ENCODE peak calls at places on chromosomes 6 and 20, in five cellular contexts. A, W, R, U and T are unnamed samples.

GRCh38 chr20:16664031-16664430 is 65.8 kb upstream of the SNRPB2 start:
- DNase-seq in W (no peak), R (no peak), A (no peak), U (no peak), T (no peak)

GRCh38 chr6:159760602-159761057 is 1.2 kb upstream of the ACAT2 start:
- DNase-seq in U (no peak), R (peak), A (peak), W (no peak), T (no peak)

GRCh38 chr20:31566658-31567379 is 38.3 kb upstream of the ID1 start:
- DNase-seq in W (no peak), R (peak), U (no peak), A (no peak), T (no peak)

GRCh38 chr20:56433880-56434255 is 21.8 kb downstream of the CASS4 start:
- DNase-seq in A (peak), R (no peak), W (no peak), U (no peak), T (no peak)

GRCh38 chr20:53146201-53146891 is 174.2 kb downstream of the TSHZ2 start:
- DNase-seq in A (no peak), W (no peak), R (no peak), U (no peak), T (no peak)

GRCh38 chr6:75504902-75505233 is 11.3 kb upstream of the FILIP1 start:
- DNase-seq in U (no peak), A (no peak), R (no peak), W (no peak), T (no peak)

GRCh38 chr6:35500782-35501181 is 3.9 kb upstream of the TEAD3 start:
- DNase-seq in A (no peak), R (no peak), W (no peak), U (no peak), T (no peak)

GRCh38 chr20:17202668-17203067 is 24.2 kb upstream of the PCSK2 start:
- DNase-seq in A (no peak), U (no peak), R (peak), W (no peak), T (no peak)

GRCh38 chr6:146361367-146361924 is 182.2 kb upstream of the RAB32 start:
- DNase-seq in A (peak), U (no peak), W (no peak), R (no peak), T (no peak)

GRCh38 chr6:136658711-136659110 is 108.5 kb upstream of the MAP7 start:
- DNase-seq in W (no peak), R (no peak), U (no peak), A (no peak), T (no peak)

GRCh38 chr6:23349521-23350147 is 776.4 kb upstream of the NRSN1 start:
- DNase-seq in U (no peak), W (no peak), R (no peak), A (peak), T (no peak)

GRCh38 chr20:53130819-53131218 is 158.7 kb downstream of the TSHZ2 start:
- DNase-seq in R (no peak), U (no peak), W (no peak), A (no peak), T (no peak)

GRCh38 chr6:89197141-89197540 is 20.0 kb downstream of the GABRR1 start:
- DNase-seq in W (no peak), U (no peak), R (no peak), A (no peak), T (no peak)

GRCh38 chr20:35260426-35260825 is 17.5 kb downstream of the MMP24OS start:
- DNase-seq in W (no peak), U (no peak), A (no peak), R (no peak), T (no peak)

GRCh38 chr20:37395921-37396519 is 50.1 kb downstream of the SRC start:
- DNase-seq in A (no peak), U (peak), R (peak), W (no peak), T (no peak)

GRCh38 chr20:52432740-52433139 is 241.2 kb upstream of the ZFP64 start:
- DNase-seq in A (no peak), W (no peak), U (no peak), R (no peak), T (no peak)

GRCh38 chr20:20443509-20443908 is 75.6 kb downstream of the INSM1 start:
- DNase-seq in R (no peak), W (no peak), A (no peak), U (no peak), T (no peak)

GRCh38 chr6:164114656-164115055 is 700.1 kb downstream of the QKI start:
- DNase-seq in U (no peak), W (no peak), A (no peak), R (no peak), T (no peak)

GRCh38 chr6:47714802-47715201 is 16.4 kb downstream of the ADGRF4 start:
- DNase-seq in R (no peak), U (no peak), W (no peak), A (no peak), T (no peak)

GRCh38 chr6:137494281-137494966 is at the start of gene OLIG3:
- DNase-seq in W (no peak), U (no peak), R (peak), A (no peak), T (no peak)

GRCh38 chr20:34390769-34391447 is 27.8 kb downstream of the ITCH start:
- DNase-seq in U (no peak), A (peak), R (no peak), W (peak), T (no peak)

GRCh38 chr6:18343741-18344140 is 43.4 kb upstream of the RNF144B start:
- DNase-seq in U (no peak), R (no peak), A (peak), W (no peak), T (no peak)

GRCh38 chr6:127188752-127189151 is 70.3 kb downstream of the RSPO3 start:
- DNase-seq in R (no peak), W (no peak), U (no peak), A (no peak), T (no peak)

GRCh38 chr6:127182501-127182900 is 64.0 kb downstream of the RSPO3 start:
- DNase-seq in U (no peak), R (no peak), A (peak), W (no peak), T (no peak)

GRCh38 chr6:127190552-127190951 is 72.1 kb downstream of the RSPO3 start:
- DNase-seq in R (no peak), A (peak), U (no peak), W (no peak), T (no peak)

GRCh38 chr6:127185410-127185809 is 66.9 kb downstream of the RSPO3 start:
- DNase-seq in R (no peak), A (no peak), W (no peak), U (no peak), T (no peak)

GRCh38 chr6:127186889-127187288 is 68.4 kb downstream of the RSPO3 start:
- DNase-seq in R (peak), W (no peak), U (peak), A (no peak), T (peak)
- TF ChIP-seq CTCF in R (peak), W (no peak), U (peak), A (peak), T (peak)

DNA sequence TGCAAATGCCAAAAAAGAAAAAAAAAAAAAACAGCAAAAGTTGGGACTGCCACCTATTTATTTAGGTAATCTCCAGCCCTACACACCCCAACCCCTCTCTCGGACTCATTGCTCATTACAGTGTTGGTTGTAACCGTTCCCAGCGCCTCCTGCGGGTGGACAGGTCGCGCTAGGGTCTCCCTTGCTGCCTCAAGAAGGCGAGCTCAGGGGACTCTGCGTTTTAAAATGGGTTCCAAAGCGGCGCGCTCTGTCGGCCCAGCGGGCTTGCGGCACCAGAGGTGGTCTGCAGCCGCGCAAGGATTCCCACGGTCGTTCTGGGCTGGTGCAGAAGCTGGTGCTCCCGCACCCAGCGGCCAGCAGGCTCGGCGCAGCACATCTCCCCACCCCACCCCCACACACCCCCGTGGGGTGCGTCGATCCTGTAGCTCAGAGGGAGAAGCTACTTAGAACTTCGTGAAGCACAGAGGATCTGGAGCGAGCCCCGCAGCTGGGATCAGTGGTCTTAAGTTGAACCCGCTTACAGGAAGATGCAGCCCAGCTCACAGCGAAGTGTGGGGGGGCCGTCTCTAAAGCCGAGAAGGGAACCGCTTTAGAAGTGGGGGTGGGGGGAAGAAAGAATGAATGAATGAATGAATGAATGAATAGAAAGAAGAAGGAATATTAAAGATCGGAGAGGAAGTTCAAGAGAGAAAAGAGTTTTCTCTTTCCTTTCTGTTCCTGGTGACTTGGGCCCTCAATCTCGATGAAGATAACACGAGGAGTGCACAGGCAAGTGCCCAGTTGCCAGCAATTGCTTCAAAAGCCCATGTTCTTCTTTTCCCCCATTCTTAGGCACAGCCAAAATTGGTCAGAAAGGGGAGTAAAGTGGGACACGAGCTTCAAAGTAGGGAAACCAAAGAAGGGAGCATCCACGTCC is 766 bp downstream of the TFAP2A start:
- DNase-seq in A (no peak), R (peak), U (no peak), W (no peak), T (no peak)
- TF ChIP-seq CTCF in A (no peak), R (no peak), U (peak), W (no peak), T (no peak)

DNA sequence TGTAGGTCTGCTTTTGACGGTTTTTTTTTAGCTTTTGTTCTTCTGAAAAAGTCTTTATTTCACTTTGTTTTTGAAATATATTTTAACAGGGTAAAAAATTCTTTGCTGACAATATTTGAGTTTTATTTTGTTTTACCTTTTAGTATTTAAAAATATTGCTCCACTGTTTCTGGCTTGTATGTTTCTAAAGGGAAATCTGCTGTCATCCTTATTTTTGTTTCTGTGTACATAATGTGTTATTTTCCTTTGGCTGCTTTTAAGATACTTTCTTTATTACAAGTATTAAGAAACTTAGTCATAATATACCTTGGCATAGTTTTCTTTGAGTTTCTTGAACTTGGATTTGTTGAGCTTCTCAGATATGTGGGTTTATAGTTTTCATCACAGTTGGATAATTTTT is 88.6 kb upstream of the SPACA1 start:
- DNase-seq in U (no peak), W (no peak), R (no peak), A (no peak), T (no peak)
- TF ChIP-seq CTCF in U (no peak), W (no peak), R (no peak), A (no peak), T (no peak)

GRCh38 chr6:36836091-36836770 is 3.0 kb downstream of the CPNE5 start:
- DNase-seq in W (no peak), R (no peak), A (no peak), U (no peak), T (no peak)
- TF ChIP-seq CTCF in W (no peak), R (no peak), A (no peak), U (no peak), T (no peak)

DNA sequence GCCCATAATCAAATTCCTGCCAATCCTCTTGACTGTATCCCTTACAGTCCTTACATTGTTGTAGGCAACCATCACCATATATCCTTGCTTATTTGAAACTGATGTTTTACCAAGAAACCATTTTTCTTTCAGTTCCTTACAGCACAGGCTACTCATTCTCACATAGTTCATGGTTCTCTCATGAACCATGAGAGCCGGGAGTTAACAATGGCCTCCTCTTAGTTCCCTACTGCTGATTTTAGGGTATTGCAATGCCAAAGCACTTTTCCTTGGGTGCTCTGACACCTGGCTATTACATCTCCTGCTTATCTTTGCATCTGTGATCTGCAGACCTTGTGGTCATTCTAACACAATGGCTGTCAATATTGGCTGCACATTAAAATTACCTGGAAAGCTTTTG is 133.4 kb downstream of the MYB start:
- DNase-seq in A (no peak), W (no peak), R (no peak), U (no peak), T (no peak)
- TF ChIP-seq CTCF in A (no peak), W (no peak), R (no peak), U (no peak), T (no peak)

GRCh38 chr6:43629104-43629504 is at the start of gene GTPBP2:
- DNase-seq in W (peak), A (peak), R (peak), U (peak), T (peak)
- TF ChIP-seq CTCF in W (no peak), A (no peak), R (no peak), U (no peak), T (no peak)